ENCODE peak calls at places on chromosome 15, in six cellular contexts. I is right atrium auricular region; A is B cell; K is astrocyte of the cerebellum; Z is activated CD8-positive, alpha-beta T cell treated with anti-CD3 and anti-CD28 coated beads for 36 hours; U is glutamatergic neuron. H is an unnamed sample.

GRCh38 chr15:73959012-73959581 is 32.8 kb downstream of the LOXL1 start:
- DNase-seq in I (no peak), A (peak; percentile 17), K (no peak), Z (peak; percentile 48), U (no peak), H (no peak)

GRCh38 chr15:56199038-56199437 is 44.6 kb downstream of the RFX7 start:
- DNase-seq in I (no peak), A (no peak), K (no peak), Z (no peak), U (no peak), H (peak; percentile 11)

GRCh38 chr15:64600794-64601193 is 140.4 kb downstream of the ZNF609 start:
- DNase-seq in I (no peak), A (no peak), K (no peak), Z (no peak), U (no peak), H (no peak)

GRCh38 chr15:74133703-74134386 is 3.5 kb downstream of the ISLR2 start:
- DNase-seq in I (no peak), A (no peak), K (no peak), Z (peak; percentile 14), U (peak; percentile 56), H (no peak)

GRCh38 chr15:99966815-99967214 is 233.6 kb upstream of the LYSMD4 start:
- DNase-seq in I (no peak), A (no peak), K (no peak), Z (no peak), U (no peak), H (no peak)

GRCh38 chr15:84956199-84956598 is 25.5 kb upstream of the PDE8A start:
- DNase-seq in I (no peak), A (no peak), K (no peak), Z (no peak), U (no peak), H (no peak)

GRCh38 chr15:35738370-35738769 is 192.4 kb upstream of the DPH6 start:
- DNase-seq in I (no peak), A (no peak), K (no peak), Z (no peak), U (no peak), H (no peak)

GRCh38 chr15:39629906-39630305 is 49.0 kb downstream of the THBS1 start:
- DNase-seq in I (no peak), A (no peak), K (no peak), Z (no peak), U (no peak), H (no peak)

GRCh38 chr15:73127302-73127936 is 75.2 kb downstream of the NEO1 start:
- DNase-seq in I (no peak), A (peak; percentile 10), K (peak; percentile 1), Z (peak; percentile 34), U (peak; percentile 54), H (peak; percentile 30)

GRCh38 chr15:29409890-29410289 is 140.3 kb upstream of the NSMCE3 start:
- DNase-seq in I (no peak), A (no peak), K (no peak), Z (no peak), U (no peak), H (no peak)

GRCh38 chr15:34879112-34879511 is 83.8 kb upstream of the ACTC1 start:
- DNase-seq in I (no peak), A (no peak), K (no peak), Z (no peak), U (no peak), H (no peak)

GRCh38 chr15:85614059-85614458 is 180.7 kb downstream of the KLHL25 start:
- DNase-seq in I (no peak), A (no peak), K (no peak), Z (no peak), U (no peak), H (no peak)

GRCh38 chr15:38695249-38696119 is 130.9 kb upstream of the RASGRP1 start:
- DNase-seq in I (no peak), A (no peak), K (no peak), Z (no peak), U (no peak), H (no peak)

GRCh38 chr15:78502641-78503040 is 4.7 kb upstream of the HYKK start:
- DNase-seq in I (no peak), A (no peak), K (no peak), Z (no peak), U (no peak), H (no peak)

GRCh38 chr15:89814112-89814742 is 425 bp downstream of the ANPEP start:
- DNase-seq in I (no peak), A (peak; percentile 80), K (no peak), Z (no peak), U (no peak), H (peak; percentile 67)

GRCh38 chr15:89457086-89457485 is 39.3 kb downstream of the RHCG start:
- DNase-seq in I (no peak), A (no peak), K (no peak), Z (no peak), U (no peak), H (no peak)

GRCh38 chr15:56356616-56357015 is 8.6 kb upstream of the TEX9 start:
- DNase-seq in I (no peak), A (no peak), K (peak; percentile 57), Z (no peak), U (no peak), H (peak; percentile 30)

GRCh38 chr15:80026754-80027153 is 32.7 kb upstream of the ZFAND6 start:
- DNase-seq in I (no peak), A (no peak), K (no peak), Z (no peak), U (no peak), H (no peak)

GRCh38 chr15:69298697-69299441 is at the start of gene PAQR5:
- DNase-seq in I (no peak), A (peak; percentile 52), K (no peak), Z (peak; percentile 11), U (peak; percentile 34), H (no peak)

DNA sequence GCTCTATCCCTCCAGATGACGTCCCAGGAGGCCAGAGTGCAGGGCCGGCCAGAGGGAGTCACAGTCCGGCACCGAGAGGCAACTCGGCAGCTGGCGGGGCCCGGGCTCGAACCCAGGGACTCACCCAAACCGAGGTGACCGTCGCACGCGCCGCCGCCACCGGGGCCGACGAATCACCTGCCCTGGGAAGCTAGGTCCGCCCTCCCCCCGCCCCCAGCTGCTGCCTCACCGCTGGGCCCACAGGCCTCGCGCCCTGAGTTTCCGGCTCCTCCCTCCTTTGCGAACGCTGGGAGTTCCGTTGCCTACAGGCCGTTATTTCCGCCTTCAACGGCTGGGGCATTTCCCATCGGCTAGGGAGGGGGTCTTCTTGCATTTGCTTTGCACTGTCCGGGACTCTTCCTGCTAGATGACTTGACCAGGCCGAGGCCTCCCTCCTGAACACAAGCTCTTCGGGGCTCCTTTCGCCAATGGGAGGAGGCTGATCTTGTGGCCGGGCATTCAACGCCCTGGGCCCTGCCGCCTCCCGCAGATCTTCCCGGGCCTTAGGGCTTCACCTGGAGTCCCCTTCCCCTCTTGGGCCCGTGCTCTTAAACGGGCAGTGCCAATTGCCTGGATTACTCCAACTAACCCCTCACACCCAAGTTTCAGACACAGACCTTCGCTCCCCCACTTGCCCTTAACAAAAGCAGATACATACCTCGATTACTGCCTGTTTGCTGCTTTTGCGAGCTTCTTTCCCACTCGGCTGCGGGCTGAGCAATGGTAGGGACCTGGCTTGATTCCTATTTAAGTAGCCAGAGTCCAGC is at the start of gene SNUPN:
- DNase-seq in I (peak; percentile 94), A (peak; percentile 97), K (no peak), Z (peak; percentile 97), U (peak; percentile 93), H (peak; percentile 99)
- TF ChIP-seq CTCF in I (no peak), A (no peak), K (no peak), Z (no peak), U (no peak), H (no peak)

GRCh38 chr15:101255066-101255415 is 3.2 kb upstream of the CHSY1 start:
- DNase-seq in I (no peak), A (no peak), K (no peak), Z (no peak), U (no peak), H (no peak)

GRCh38 chr15:101255615-101256350 is 3.9 kb upstream of the CHSY1 start:
- DNase-seq in I (no peak), A (no peak), K (no peak), Z (peak; percentile 33), U (no peak), H (no peak)

GRCh38 chr15:101258238-101259144 is 6.6 kb upstream of the CHSY1 start:
- DNase-seq in I (no peak), A (peak; percentile 54), K (peak; percentile 66), Z (peak; percentile 68), U (peak; percentile 58), H (peak; percentile 51)

GRCh38 chr15:101254157-101255065 is 2.6 kb upstream of the CHSY1 start:
- DNase-seq in I (no peak), A (no peak), K (no peak), Z (no peak), U (no peak), H (no peak)

DNA sequence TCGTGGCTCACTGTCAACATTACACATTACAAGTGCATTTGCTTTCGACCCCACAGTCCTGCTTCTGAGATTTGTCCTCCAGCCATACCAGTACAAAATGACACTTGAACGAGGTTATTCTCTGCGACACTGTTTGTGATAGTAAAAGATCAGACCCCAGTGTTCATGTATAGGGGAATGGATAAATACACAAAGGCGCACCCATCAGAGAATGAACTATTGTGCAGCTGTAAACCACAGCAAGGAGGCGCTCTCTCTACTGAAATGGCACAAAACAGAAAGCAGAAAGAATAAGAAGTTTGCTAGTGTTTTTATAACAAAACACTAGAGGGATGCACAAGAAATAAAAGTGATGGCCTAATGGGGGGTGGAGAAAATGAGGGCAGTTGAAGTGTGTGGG is 4.9 kb upstream of the CHSY1 start:
- DNase-seq in I (no peak), A (no peak), K (no peak), Z (peak; percentile 53), U (no peak), H (no peak)
- TF ChIP-seq CTCF in I (no peak), A (peak; percentile 18), K (peak; percentile 46), Z (no peak), U (no peak), H (peak; percentile 21)

GRCh38 chr15:58053236-58054153 is 12.0 kb downstream of the ALDH1A2 start:
- DNase-seq in I (no peak), A (no peak), K (no peak), Z (no peak), U (no peak), H (no peak)

GRCh38 chr15:58057559-58057958 is 8.0 kb downstream of the ALDH1A2 start:
- DNase-seq in I (no peak), A (no peak), K (no peak), Z (no peak), U (no peak), H (no peak)

GRCh38 chr15:58058729-58059128 is 6.8 kb downstream of the ALDH1A2 start:
- DNase-seq in I (no peak), A (no peak), K (no peak), Z (no peak), U (no peak), H (no peak)

GRCh38 chr15:58058068-58058467 is 7.4 kb downstream of the ALDH1A2 start:
- DNase-seq in I (no peak), A (peak; percentile 29), K (no peak), Z (no peak), U (no peak), H (no peak)

DNA sequence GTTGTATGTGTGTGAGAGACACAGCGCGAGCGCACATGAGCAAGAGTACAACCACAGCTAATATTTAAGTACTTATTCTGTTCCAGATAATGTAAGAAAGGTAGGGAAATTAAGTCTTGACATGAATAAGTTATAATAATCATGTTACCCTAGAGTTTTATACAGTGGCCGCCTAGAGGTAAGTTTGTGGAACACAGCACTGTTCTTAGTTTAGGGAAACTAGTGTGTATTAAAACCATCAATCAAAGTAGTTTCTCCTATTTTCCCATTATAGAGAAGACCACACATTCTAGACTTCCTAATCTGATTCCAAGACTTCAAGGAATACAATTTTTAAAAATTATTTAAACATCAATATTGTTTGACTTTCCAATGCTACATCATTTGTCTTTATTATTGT is 9.5 kb downstream of the ALDH1A2 start:
- DNase-seq in I (no peak), A (no peak), K (no peak), Z (no peak), U (no peak), H (no peak)
- TF ChIP-seq CTCF in I (no peak), A (no peak), K (peak; percentile 7), Z (no peak), U (peak; percentile 41), H (no peak)

GRCh38 chr15:43346305-43346704 is 15.9 kb upstream of the LCMT2 start:
- DNase-seq in I (no peak), A (no peak), K (no peak), Z (peak; percentile 20), U (no peak), H (no peak)
- TF ChIP-seq CTCF in I (no peak), A (no peak), K (no peak), Z (no peak), U (no peak), H (no peak)